ENCODE peak calls at places on chromosome 14, in six cellular contexts. W, O, S, K, R and U are unnamed samples.

GRCh38 chr14:60655898-60656754 is 6.8 kb upstream of the SIX1 start:
- DNase-seq in W (no peak), O (peak; percentile 34), S (no peak), K (no peak), R (no peak), U (no peak)

GRCh38 chr14:23712287-23712686 is 76.1 kb downstream of the DHRS2 start:
- DNase-seq in W (no peak), O (no peak), S (no peak), K (no peak), R (no peak), U (no peak)

GRCh38 chr14:91647817-91648216 is 84.1 kb downstream of the CATSPERB start:
- DNase-seq in W (no peak), O (no peak), S (no peak), K (no peak), R (no peak), U (no peak)

GRCh38 chr14:100609941-100610391 is 22.7 kb upstream of the BEGAIN start:
- DNase-seq in W (no peak), O (no peak), S (no peak), K (no peak), R (no peak), U (no peak)

GRCh38 chr14:85471156-85471555 is 58.8 kb upstream of the FLRT2 start:
- DNase-seq in W (no peak), O (peak; percentile 86), S (peak; percentile 84), K (no peak), R (no peak), U (no peak)

GRCh38 chr14:68884031-68885030 is 91.5 kb upstream of the ZFP36L1 start:
- DNase-seq in W (peak; percentile 77), O (peak; percentile 95), S (peak; percentile 91), K (no peak), R (no peak), U (no peak)

GRCh38 chr14:92953526-92953925 is 30.6 kb downstream of the CHGA start:
- DNase-seq in W (no peak), O (no peak), S (no peak), K (no peak), R (no peak), U (no peak)

GRCh38 chr14:94541234-94541975 is 19.8 kb upstream of the SERPINA4 start:
- DNase-seq in W (no peak), O (no peak), S (no peak), K (no peak), R (no peak), U (no peak)

GRCh38 chr14:22841311-22841710 is 4.9 kb downstream of the MMP14 start:
- DNase-seq in W (no peak), O (no peak), S (no peak), K (no peak), R (no peak), U (no peak)

GRCh38 chr14:23284654-23285529 is 1.0 kb downstream of the HOMEZ start:
- DNase-seq in W (no peak), O (peak; percentile 6), S (no peak), K (no peak), R (no peak), U (no peak)

GRCh38 chr14:37889087-37889486 is 293.7 kb downstream of the TTC6 start:
- DNase-seq in W (no peak), O (no peak), S (no peak), K (no peak), R (no peak), U (peak; percentile 33)

GRCh38 chr14:65348137-65348536 is 64.4 kb upstream of the FUT8 start:
- DNase-seq in W (no peak), O (no peak), S (no peak), K (peak; percentile 42), R (no peak), U (no peak)

GRCh38 chr14:56216631-56217379 is 98.6 kb downstream of the PELI2 start:
- DNase-seq in W (no peak), O (peak; percentile 44), S (peak; percentile 36), K (peak; percentile 47), R (no peak), U (peak; percentile 59)

GRCh38 chr14:68284834-68285233 is 465.3 kb downstream of the RAD51B start:
- DNase-seq in W (no peak), O (no peak), S (no peak), K (no peak), R (no peak), U (no peak)

GRCh38 chr14:83004456-83005006 is 1470.9 kb upstream of the SEL1L start:
- DNase-seq in W (no peak), O (no peak), S (no peak), K (no peak), R (no peak), U (peak; percentile 19)

GRCh38 chr14:100436745-100437406 is 113.7 kb downstream of the SLC25A47 start:
- DNase-seq in W (no peak), O (no peak), S (no peak), K (no peak), R (no peak), U (no peak)

GRCh38 chr14:71242237-71242748 is 335.0 kb downstream of the PCNX1 start:
- DNase-seq in W (no peak), O (peak; percentile 82), S (peak; percentile 80), K (no peak), R (no peak), U (no peak)

GRCh38 chr14:68968051-68968450 is 11.1 kb downstream of the ACTN1 start:
- DNase-seq in W (no peak), O (no peak), S (no peak), K (no peak), R (peak; percentile 80), U (no peak)

GRCh38 chr14:64970776-64971451 is 1.2 kb downstream of the RAB15 start:
- DNase-seq in W (no peak), O (peak; percentile 20), S (no peak), K (peak; percentile 40), R (no peak), U (no peak)

GRCh38 chr14:61217516-61217915 is 63.6 kb downstream of the TMEM30B start:
- DNase-seq in W (no peak), O (no peak), S (no peak), K (no peak), R (no peak), U (no peak)

GRCh38 chr14:24848427-24848826 is 201.5 kb downstream of the STXBP6 start:
- DNase-seq in W (no peak), O (peak; percentile 80), S (peak; percentile 76), K (no peak), R (no peak), U (peak; percentile 23)

DNA sequence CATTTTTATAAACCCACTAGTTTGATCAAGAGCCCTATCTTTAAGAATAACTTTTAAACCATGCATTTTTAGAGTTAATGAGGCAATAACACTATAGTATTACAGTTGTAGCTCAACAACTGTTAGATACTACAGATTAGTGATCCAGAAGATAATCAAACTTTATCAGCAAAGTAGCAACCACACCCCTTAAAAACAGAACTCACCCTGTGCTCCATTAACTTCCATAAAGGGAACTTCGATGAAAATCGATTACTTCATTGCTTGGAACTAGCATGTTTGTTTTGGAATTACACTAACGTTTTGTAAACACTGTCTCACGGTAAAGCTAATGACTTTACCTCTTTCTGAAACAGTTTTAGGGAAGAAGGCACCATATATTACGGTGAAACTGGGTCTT is 1.4 kb downstream of the SGPP1 start:
- DNase-seq in W (no peak), O (no peak), S (no peak), K (no peak), R (no peak), U (no peak)
- H3K27ac ChIP-seq in W (no peak overlapping the region), O (peak overlapping the region; percentile 77), S (no peak overlapping the region), K (no peak overlapping the region), R (no peak overlapping the region), U (no peak overlapping the region)

GRCh38 chr14:36163451-36163850 is 13.1 kb downstream of the PTCSC3 start:
- DNase-seq in W (no peak), O (no peak), S (no peak), K (no peak), R (no peak), U (no peak)
- H3K27ac ChIP-seq in W (no peak overlapping the region), O (no peak overlapping the region), S (no peak overlapping the region), K (no peak overlapping the region), R (no peak overlapping the region), U (no peak overlapping the region)

DNA sequence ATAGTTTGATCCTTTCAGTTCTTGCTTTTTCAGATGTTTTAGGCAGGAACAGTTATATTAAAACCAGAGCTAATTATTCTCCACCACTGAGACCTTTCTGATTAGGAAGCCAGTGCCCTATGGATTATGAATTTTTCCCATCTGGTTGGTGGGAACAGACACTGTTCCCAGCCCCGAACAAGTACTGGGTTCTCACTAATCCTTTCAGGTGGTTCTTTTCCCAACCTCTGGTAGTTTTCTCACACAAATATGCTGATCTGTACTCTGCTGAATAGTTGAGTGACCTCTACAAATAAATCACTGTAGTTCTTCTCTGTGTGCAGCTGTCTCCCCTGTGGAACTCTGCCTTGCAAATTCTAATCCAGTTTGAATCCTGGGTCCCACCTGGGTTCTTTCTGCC is 91.0 kb upstream of the DYNC1H1 start:
- DNase-seq in W (no peak), O (no peak), S (no peak), K (no peak), R (no peak), U (no peak)
- H3K27ac ChIP-seq in W (no peak overlapping the region), O (no peak overlapping the region), S (no peak overlapping the region), K (peak overlapping the region; percentile 43), R (peak overlapping the region; percentile 19), U (no peak overlapping the region)

DNA sequence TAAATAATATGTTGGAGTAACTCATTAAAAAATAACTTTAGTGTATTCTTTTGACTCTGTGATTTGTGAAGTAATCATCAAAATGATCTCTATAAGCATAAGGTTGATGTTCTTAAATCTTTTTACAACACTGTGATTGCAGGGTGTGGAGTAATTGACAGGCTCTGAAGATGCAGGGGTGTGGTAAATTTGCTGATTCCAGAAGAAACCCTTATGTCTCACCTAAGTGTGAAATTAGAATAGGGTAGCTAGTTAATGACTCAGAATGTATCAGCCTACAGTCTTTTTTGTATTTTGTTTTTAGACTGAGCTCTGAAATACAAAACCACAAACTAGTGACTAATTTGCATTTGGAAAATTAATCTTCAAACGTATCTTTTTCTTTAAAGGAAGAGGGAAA is 5.9 kb downstream of the PRPF39 start:
- DNase-seq in W (no peak), O (peak; percentile 75), S (peak; percentile 70), K (no peak), R (no peak), U (no peak)
- H3K27ac ChIP-seq in W (no peak overlapping the region), O (no peak overlapping the region), S (peak overlapping the region; percentile 3), K (no peak overlapping the region), R (no peak overlapping the region), U (no peak overlapping the region)

GRCh38 chr14:102593841-102594170 is 1.4 kb downstream of the RCOR1 start:
- DNase-seq in W (no peak), O (no peak), S (no peak), K (no peak), R (no peak), U (no peak)
- H3K27ac ChIP-seq in W (no peak overlapping the region), O (peak overlapping the region; percentile 56), S (peak overlapping the region; percentile 58), K (peak overlapping the region; percentile 92), R (no peak overlapping the region), U (peak overlapping the region; percentile 99)

GRCh38 chr14:50953497-50953896 is 9.2 kb upstream of the PYGL start:
- DNase-seq in W (no peak), O (no peak), S (no peak), K (no peak), R (no peak), U (no peak)

GRCh38 chr14:50957296-50957695 is 13.0 kb upstream of the PYGL start:
- DNase-seq in W (no peak), O (peak; percentile 52), S (peak; percentile 32), K (no peak), R (no peak), U (peak; percentile 83)

GRCh38 chr14:50951032-50951431 is 6.7 kb upstream of the PYGL start:
- DNase-seq in W (no peak), O (no peak), S (no peak), K (no peak), R (no peak), U (no peak)

GRCh38 chr14:50955373-50956043 is 11.2 kb upstream of the PYGL start:
- DNase-seq in W (peak; percentile 84), O (peak; percentile 97), S (peak; percentile 96), K (peak; percentile 54), R (no peak), U (peak; percentile 91)

GRCh38 chr14:50954811-50955372 is 10.6 kb upstream of the PYGL start:
- DNase-seq in W (no peak), O (peak; percentile 69), S (peak; percentile 48), K (no peak), R (no peak), U (peak; percentile 87)
- H3K27ac ChIP-seq in W (peak overlapping the region; percentile 98), O (peak overlapping the region; percentile 90), S (peak overlapping the region; percentile 93), K (no peak overlapping the region), R (no peak overlapping the region), U (peak overlapping the region; percentile 78)